ENCODE peak calls at places on chromosomes 3 and 15, in ten cellular contexts. K, L, H, O, P, U, X, Z, A and Q are unnamed samples.

GRCh38 chr15:31111091-31111647 is 9.6 kb upstream of the TRPM1 start:
- DNase-seq in K (no peak), L (no peak), H (no peak), O (no peak), P (no peak), U (no peak), X (no peak), Z (no peak), A (no peak), Q (no peak)

GRCh38 chr3:156323466-156323865 is 203.1 kb downstream of the KCNAB1 start:
- DNase-seq in K (no peak), L (no peak), H (no peak), O (no peak), P (no peak), U (no peak), X (no peak), Z (no peak), A (no peak), Q (no peak)

GRCh38 chr3:11556234-11556633 is 87.5 kb downstream of the VGLL4 start:
- DNase-seq in K (no peak), L (peak; percentile 77), H (no peak), O (no peak), P (no peak), U (no peak), X (no peak), Z (no peak), A (no peak), Q (no peak)

GRCh38 chr15:100042558-100042957 is 299.2 kb downstream of the ADAMTS17 start:
- DNase-seq in K (no peak), L (no peak), H (no peak), O (no peak), P (no peak), U (no peak), X (no peak), Z (no peak), A (no peak), Q (no peak)

GRCh38 chr3:150388468-150389418 is 19.4 kb upstream of the TSC22D2 start:
- DNase-seq in K (no peak), L (no peak), H (no peak), O (no peak), P (no peak), U (no peak), X (no peak), Z (no peak), A (no peak), Q (peak; percentile 66)

GRCh38 chr3:79258479-79258878 is 509.3 kb downstream of the ROBO1 start:
- DNase-seq in K (no peak), L (no peak), H (no peak), O (no peak), P (no peak), U (no peak), X (no peak), Z (no peak), A (no peak), Q (no peak)

GRCh38 chr3:8223766-8224165 is 277.9 kb upstream of the LMCD1 start:
- DNase-seq in K (no peak), L (no peak), H (no peak), O (no peak), P (no peak), U (no peak), X (no peak), Z (peak; percentile 44), A (no peak), Q (peak; percentile 24)

GRCh38 chr3:65742914-65743313 is 295.8 kb downstream of the MAGI1 start:
- DNase-seq in K (no peak), L (no peak), H (no peak), O (no peak), P (no peak), U (no peak), X (no peak), Z (no peak), A (no peak), Q (no peak)

GRCh38 chr3:41365973-41366372 is 166.7 kb downstream of the CTNNB1 start:
- DNase-seq in K (no peak), L (no peak), H (no peak), O (peak; percentile 85), P (peak; percentile 41), U (no peak), X (no peak), Z (no peak), A (no peak), Q (no peak)

GRCh38 chr15:75669191-75669878 is 21.6 kb downstream of the SNX33 start:
- DNase-seq in K (no peak), L (no peak), H (no peak), O (no peak), P (no peak), U (no peak), X (no peak), Z (no peak), A (no peak), Q (no peak)

GRCh38 chr3:10228248-10228950 is 19.9 kb upstream of the TATDN2 start:
- DNase-seq in K (no peak), L (no peak), H (no peak), O (no peak), P (no peak), U (no peak), X (peak; percentile 38), Z (no peak), A (peak; percentile 20), Q (no peak)

GRCh38 chr3:17507480-17507879 is 235.0 kb downstream of the TBC1D5 start:
- DNase-seq in K (no peak), L (no peak), H (no peak), O (no peak), P (no peak), U (no peak), X (no peak), Z (no peak), A (no peak), Q (no peak)

GRCh38 chr15:41607033-41607432 is 48.0 kb downstream of the TYRO3 start:
- DNase-seq in K (no peak), L (no peak), H (no peak), O (no peak), P (no peak), U (no peak), X (no peak), Z (peak; percentile 78), A (no peak), Q (no peak)

GRCh38 chr15:51874751-51875644 is 45.5 kb downstream of the TMOD3 start:
- DNase-seq in K (no peak), L (no peak), H (no peak), O (no peak), P (no peak), U (peak; percentile 50), X (no peak), Z (peak; percentile 94), A (no peak), Q (peak; percentile 22)

GRCh38 chr3:141006344-141006743 is 44.8 kb upstream of the SPSB4 start:
- DNase-seq in K (no peak), L (no peak), H (no peak), O (no peak), P (no peak), U (no peak), X (no peak), Z (no peak), A (no peak), Q (no peak)

GRCh38 chr3:112676659-112677234 is 35.8 kb upstream of the CCDC80 start:
- DNase-seq in K (no peak), L (peak; percentile 80), H (peak; percentile 29), O (peak; percentile 41), P (peak; percentile 43), U (peak; percentile 74), X (no peak), Z (peak; percentile 89), A (peak; percentile 71), Q (peak; percentile 25)

GRCh38 chr3:59502806-59503205 is 453.0 kb upstream of the CFAP20DC start:
- DNase-seq in K (no peak), L (no peak), H (no peak), O (no peak), P (no peak), U (no peak), X (no peak), Z (peak; percentile 60), A (peak; percentile 5), Q (no peak)

GRCh38 chr3:144189044-144189443 is 217.4 kb downstream of the DIPK2A start:
- DNase-seq in K (no peak), L (no peak), H (no peak), O (no peak), P (no peak), U (no peak), X (no peak), Z (no peak), A (no peak), Q (no peak)

GRCh38 chr15:99564221-99565030 is 1.4 kb upstream of the MEF2A start:
- DNase-seq in K (no peak), L (no peak), H (no peak), O (peak; percentile 32), P (peak; percentile 36), U (no peak), X (peak; percentile 65), Z (peak; percentile 81), A (no peak), Q (no peak)

GRCh38 chr3:100245932-100246331 is 14.9 kb upstream of the TBC1D23 start:
- DNase-seq in K (no peak), L (no peak), H (no peak), O (no peak), P (no peak), U (no peak), X (no peak), Z (no peak), A (no peak), Q (no peak)

GRCh38 chr15:32856753-32857152 is 138.9 kb downstream of the GREM1 start:
- DNase-seq in K (no peak), L (no peak), H (no peak), O (no peak), P (no peak), U (no peak), X (no peak), Z (peak; percentile 47), A (no peak), Q (no peak)

GRCh38 chr15:58472821-58473581 is 41.2 kb downstream of the LIPC start:
- DNase-seq in K (no peak), L (no peak), H (peak; percentile 12), O (no peak), P (no peak), U (no peak), X (peak; percentile 51), Z (no peak), A (no peak), Q (no peak)

GRCh38 chr15:58081891-58082290 is 16.4 kb upstream of the ALDH1A2 start:
- DNase-seq in K (no peak), L (no peak), H (no peak), O (no peak), P (no peak), U (no peak), X (no peak), Z (no peak), A (no peak), Q (no peak)

GRCh38 chr15:84112025-84112424 is 123.5 kb upstream of the GOLGA6L4 start:
- DNase-seq in K (no peak), L (no peak), H (no peak), O (no peak), P (no peak), U (no peak), X (no peak), Z (no peak), A (no peak), Q (peak; percentile 85)

GRCh38 chr3:138594150-138594934 is at the start of gene CEP70:
- DNase-seq in K (peak; percentile 78), L (peak; percentile 98), H (peak; percentile 86), O (no peak), P (peak; percentile 97), U (peak; percentile 95), X (no peak), Z (peak; percentile 94), A (peak; percentile 81), Q (peak; percentile 95)

GRCh38 chr15:43085921-43086320 is 19.9 kb downstream of the UBR1 start:
- DNase-seq in K (no peak), L (no peak), H (no peak), O (no peak), P (no peak), U (no peak), X (no peak), Z (no peak), A (no peak), Q (no peak)

GRCh38 chr3:188881954-188882641 is 289.7 kb upstream of the TPRG1 start:
- DNase-seq in K (no peak), L (no peak), H (no peak), O (no peak), P (no peak), U (no peak), X (no peak), Z (peak; percentile 75), A (no peak), Q (no peak)

GRCh38 chr3:181455276-181455675 is 256.4 kb upstream of the SOX2 start:
- DNase-seq in K (no peak), L (no peak), H (no peak), O (no peak), P (no peak), U (no peak), X (no peak), Z (no peak), A (no peak), Q (peak; percentile 61)